ENCODE peak calls at places on chromosome 16, in four cellular contexts. C is HL-60, K is GM12878, F is K562. R is an unnamed sample.

GRCh38 chr16:20898938-20899502 is 1.1 kb downstream of the DCUN1D3 start:
- DNase-seq in C (no peak), K (no peak), F (no peak), R (no peak)

GRCh38 chr16:70804153-70804728 is 3.3 kb upstream of the VAC14 start:
- DNase-seq in C (peak; percentile 64), K (no peak), F (no peak), R (no peak)

GRCh38 chr16:67504190-67505021 is 21.1 kb upstream of the AGRP start:
- DNase-seq in C (no peak), K (no peak), F (peak; percentile 95), R (peak; percentile 53)

GRCh38 chr16:2001456-2002355 is 7.9 kb downstream of the ZNF598 start:
- DNase-seq in C (no peak), K (no peak), F (no peak), R (no peak)

GRCh38 chr16:68740628-68741346 is 3.7 kb downstream of the CDH1 start:
- DNase-seq in C (no peak), K (no peak), F (no peak), R (no peak)

GRCh38 chr16:79613009-79613408 is 12.5 kb upstream of the MAF start:
- DNase-seq in C (no peak), K (no peak), F (no peak), R (no peak)

GRCh38 chr16:24839347-24839972 is 6.3 kb upstream of the SLC5A11 start:
- DNase-seq in C (no peak), K (no peak), F (no peak), R (no peak)

GRCh38 chr16:1909661-1910231 is 8.5 kb downstream of the HS3ST6 start:
- DNase-seq in C (no peak), K (no peak), F (no peak), R (no peak)

GRCh38 chr16:23160574-23160973 is 11.3 kb upstream of the USP31 start:
- DNase-seq in C (no peak), K (no peak), F (no peak), R (no peak)

GRCh38 chr16:11676799-11677198 is 8.5 kb downstream of the SNN start:
- DNase-seq in C (no peak), K (no peak), F (no peak), R (no peak)
- TF ChIP-seq SPI1 in C (no peak), K (no peak), F (no peak), R (no peak)

DNA sequence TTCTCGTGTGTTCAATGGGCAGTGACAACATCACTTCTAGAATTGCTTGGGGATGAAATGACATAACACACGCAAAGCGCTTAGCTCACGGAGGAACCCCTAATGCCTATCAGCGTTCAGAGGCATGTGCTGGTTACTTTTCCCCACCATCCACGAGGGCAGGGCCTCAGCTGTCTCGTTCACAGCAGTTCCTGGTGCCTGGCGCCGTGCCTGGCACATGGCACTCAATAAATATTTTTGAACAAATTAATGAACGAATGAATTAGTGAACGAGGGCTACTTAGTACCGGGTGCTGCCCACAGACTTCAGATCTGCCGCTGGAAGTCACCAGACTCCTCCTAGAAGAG is 14.1 kb upstream of the CIBAR2 start:
- DNase-seq in C (no peak), K (no peak), F (no peak), R (no peak)
- TF ChIP-seq SPI1 in C (no peak), K (no peak), F (no peak), R (no peak)

GRCh38 chr16:48383877-48384304 is 1.3 kb downstream of the SIAH1 start:
- DNase-seq in C (peak; percentile 25), K (no peak), F (peak; percentile 55), R (no peak)

GRCh38 chr16:48385272-48385953 is at the start of gene SIAH1:
- DNase-seq in C (peak; percentile 68), K (no peak), F (peak; percentile 91), R (peak; percentile 86)

GRCh38 chr16:48384982-48385271 is 286 bp downstream of the SIAH1 start:
- DNase-seq in C (no peak), K (no peak), F (peak; percentile 51), R (peak; percentile 56)

GRCh38 chr16:48383204-48383876 is 1.9 kb downstream of the SIAH1 start:
- DNase-seq in C (no peak), K (no peak), F (no peak), R (no peak)

DNA sequence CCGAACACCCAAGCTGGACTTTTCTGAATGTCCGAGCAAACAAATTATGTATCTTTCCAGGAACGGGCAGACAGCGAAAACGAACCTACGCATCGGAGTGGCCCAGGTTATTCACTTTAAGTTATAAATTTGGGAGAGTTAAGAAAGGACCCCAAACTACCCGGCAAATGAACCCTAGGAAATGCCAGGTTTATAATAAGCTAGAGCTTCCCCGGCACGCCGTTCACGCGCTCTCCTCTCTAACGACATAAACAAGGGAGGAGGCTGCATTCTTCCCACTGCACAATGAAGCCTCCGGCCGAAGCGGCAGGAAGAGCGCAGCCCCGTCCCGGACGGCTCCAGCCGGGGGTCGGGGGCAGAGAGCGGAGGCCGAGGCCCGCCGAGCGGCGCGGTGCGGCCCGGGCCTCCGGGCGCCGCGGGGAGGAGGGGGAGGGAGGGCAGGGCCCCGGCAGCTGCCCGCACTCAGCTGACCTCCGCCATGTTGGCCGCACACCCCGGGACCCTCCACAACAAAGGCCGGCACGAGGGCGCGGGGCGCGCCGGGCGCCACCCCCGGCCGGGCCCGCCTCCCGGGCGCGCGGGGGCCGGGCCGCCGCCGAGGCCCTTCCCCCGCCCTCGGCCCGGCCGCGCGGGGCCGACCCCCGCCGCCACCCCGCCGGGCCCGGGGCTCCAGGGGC is 770 bp downstream of the SIAH1 start:
- DNase-seq in C (peak; percentile 27), K (no peak), F (peak; percentile 61), R (peak; percentile 58)
- TF ChIP-seq SPI1 in C (no peak), K (no peak), F (no peak), R (no peak)

GRCh38 chr16:31455601-31456314 is 3.5 kb upstream of the ARMC5 start:
- DNase-seq in C (peak; percentile 37), K (no peak), F (peak; percentile 73), R (no peak)
- TF ChIP-seq SPI1 in C (no peak), K (no peak), F (no peak), R (no peak)

GRCh38 chr16:49632111-49632797 is 223.7 kb downstream of the ZNF423 start:
- DNase-seq in C (no peak), K (no peak), F (no peak), R (no peak)

GRCh38 chr16:49635591-49636581 is 220.0 kb downstream of the ZNF423 start:
- DNase-seq in C (no peak), K (no peak), F (no peak), R (no peak)

GRCh38 chr16:49635009-49635350 is 220.9 kb downstream of the ZNF423 start:
- DNase-seq in C (no peak), K (no peak), F (no peak), R (no peak)

GRCh38 chr16:49632798-49633189 is 223.1 kb downstream of the ZNF423 start:
- DNase-seq in C (no peak), K (no peak), F (no peak), R (no peak)

GRCh38 chr16:49634235-49635008 is 221.5 kb downstream of the ZNF423 start:
- DNase-seq in C (no peak), K (no peak), F (no peak), R (no peak)
- TF ChIP-seq SPI1 in C (no peak), K (no peak), F (no peak), R (no peak)

GRCh38 chr16:81431554-81432353 is 12.9 kb upstream of the CMIP start:
- DNase-seq in C (peak; percentile 42), K (no peak), F (peak; percentile 38), R (no peak)

GRCh38 chr16:81424761-81425160 is 19.8 kb upstream of the CMIP start:
- DNase-seq in C (peak; percentile 58), K (peak; percentile 68), F (peak; percentile 27), R (no peak)

GRCh38 chr16:81427245-81427644 is 17.4 kb upstream of the CMIP start:
- DNase-seq in C (no peak), K (no peak), F (no peak), R (no peak)

GRCh38 chr16:81432899-81433560 is 11.6 kb upstream of the CMIP start:
- DNase-seq in C (peak; percentile 52), K (no peak), F (no peak), R (no peak)

DNA sequence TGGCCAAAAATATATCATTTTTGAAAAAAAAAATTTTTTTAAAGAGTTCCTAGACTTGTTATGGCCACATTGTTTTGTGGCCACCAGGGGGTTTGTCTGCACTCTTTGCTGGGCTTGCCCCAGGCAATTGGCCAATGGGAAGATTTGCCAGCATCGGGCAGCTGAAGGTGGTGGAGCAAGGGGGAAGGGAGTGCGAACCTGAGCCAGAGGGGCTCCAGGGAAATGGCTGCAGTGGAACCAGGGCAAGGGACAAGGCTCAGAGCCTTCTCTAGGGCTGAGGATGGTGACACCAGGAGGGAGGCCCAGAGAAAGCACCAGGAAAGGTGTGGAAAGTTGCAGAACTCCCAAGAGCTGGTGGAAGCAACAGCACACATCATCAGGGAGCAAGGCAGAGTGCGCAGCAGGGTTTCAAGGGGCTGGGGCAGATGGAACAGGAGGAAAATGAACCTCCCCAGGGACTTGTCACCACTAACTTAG is 15.5 kb upstream of the CMIP start:
- DNase-seq in C (peak; percentile 51), K (no peak), F (peak; percentile 66), R (no peak)
- TF ChIP-seq SPI1 in C (no peak), K (no peak), F (no peak), R (no peak)

GRCh38 chr16:80778707-80779106 is 25.7 kb downstream of the CDYL2 start:
- DNase-seq in C (no peak), K (no peak), F (no peak), R (no peak)
- TF ChIP-seq SPI1 in C (no peak), K (no peak), F (no peak), R (no peak)

DNA sequence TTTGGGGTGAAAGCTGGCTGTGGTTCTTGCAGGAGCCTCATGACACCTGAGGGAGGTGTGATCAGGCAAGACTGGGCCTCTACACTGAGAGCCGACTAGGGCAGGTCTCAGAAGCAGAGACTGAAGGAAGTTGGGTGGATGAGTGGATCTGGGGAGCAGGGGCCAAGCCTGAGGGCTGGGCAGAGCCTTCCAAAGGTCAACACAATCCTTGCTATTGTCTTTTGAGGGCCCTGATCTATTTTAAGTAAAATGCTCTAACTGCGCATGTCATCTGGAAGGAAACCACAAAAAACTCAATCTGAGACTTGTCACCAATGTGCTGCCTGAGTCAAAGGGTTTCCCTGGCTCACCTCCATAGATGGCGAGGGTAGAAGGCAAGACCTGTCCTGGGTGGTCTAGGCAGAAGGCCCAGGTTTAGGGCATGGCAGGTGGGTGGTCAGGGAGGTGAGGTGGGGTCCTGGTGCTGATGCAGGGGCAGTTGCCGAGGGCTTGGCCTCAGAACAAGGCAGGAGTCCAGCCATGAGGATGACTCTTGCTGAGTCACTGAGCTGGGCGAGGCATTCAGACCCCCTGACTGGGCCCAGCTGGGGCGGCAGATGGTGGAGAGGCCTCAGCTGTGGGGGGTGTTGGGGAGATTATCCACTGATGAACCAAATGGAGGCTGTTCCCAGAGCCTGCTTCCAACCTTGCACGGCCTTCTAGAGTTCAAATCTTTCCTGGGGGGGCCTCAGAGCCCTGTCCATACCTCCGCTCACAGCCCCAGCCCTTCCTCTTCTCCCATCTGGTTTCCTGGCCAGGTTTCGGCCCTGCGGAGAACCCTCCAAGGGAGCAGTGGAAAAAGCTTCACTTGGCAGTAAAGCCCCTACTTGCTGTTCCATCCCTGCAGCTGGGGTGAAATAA is 5.1 kb downstream of the MVP start:
- DNase-seq in C (no peak), K (no peak), F (peak; percentile 42), R (peak; percentile 69)
- TF ChIP-seq SPI1 in C (no peak), K (no peak), F (no peak), R (no peak)

R was measured in GM12891.